ENCODE peak calls at places on chromosomes 2 and 18, in four cellular contexts. B is heart right ventricle, I is transverse colon, Z is psoas muscle. C is an unnamed sample.

GRCh38 chr2:73257425-73258125 is 23.5 kb downstream of the CCT7 start:
- DNase-seq in B (no peak), I (peak; percentile 35), Z (no peak), C (no peak)

GRCh38 chr2:136384541-136385303 is 266.8 kb upstream of the CXCR4 start:
- DNase-seq in B (no peak), I (peak; percentile 26), Z (no peak), C (no peak)

GRCh38 chr18:13070460-13070859 is 79.3 kb downstream of the CEP192 start:
- DNase-seq in B (no peak), I (no peak), Z (no peak), C (no peak)

GRCh38 chr2:224056889-224057288 is 17.8 kb upstream of the SERPINE2 start:
- DNase-seq in B (no peak), I (no peak), Z (no peak), C (no peak)

GRCh38 chr2:190726255-190726654 is 77.4 kb downstream of the NAB1 start:
- DNase-seq in B (no peak), I (no peak), Z (no peak), C (no peak)

GRCh38 chr18:67302043-67302442 is 214.5 kb downstream of the DSEL start:
- DNase-seq in B (no peak), I (no peak), Z (no peak), C (no peak)

GRCh38 chr2:20818820-20819219 is 4.1 kb downstream of the LDAH start:
- DNase-seq in B (no peak), I (no peak), Z (no peak), C (no peak)

GRCh38 chr2:37795456-37795855 is 124.0 kb upstream of the CDC42EP3 start:
- DNase-seq in B (no peak), I (no peak), Z (no peak), C (no peak)

GRCh38 chr2:148819019-148819418 is 56.0 kb upstream of the KIF5C start:
- DNase-seq in B (no peak), I (no peak), Z (no peak), C (no peak)

GRCh38 chr18:42052137-42052708 is 97.2 kb downstream of the PIK3C3 start:
- DNase-seq in B (no peak), I (no peak), Z (no peak), C (no peak)

GRCh38 chr2:23430263-23430662 is 45.3 kb downstream of the KLHL29 start:
- DNase-seq in B (no peak), I (no peak), Z (no peak), C (no peak)

GRCh38 chr2:100845141-100845991 is 25.4 kb downstream of the NPAS2 start:
- DNase-seq in B (peak; percentile 73), I (no peak), Z (peak; percentile 65), C (no peak)

GRCh38 chr2:108407864-108408729 is 30.3 kb downstream of the SULT1C4 start:
- DNase-seq in B (no peak), I (no peak), Z (no peak), C (no peak)

GRCh38 chr2:175769200-175769599 is 232.9 kb downstream of the LNPK start:
- DNase-seq in B (no peak), I (no peak), Z (no peak), C (no peak)

GRCh38 chr18:8686556-8686955 is 18.8 kb upstream of the MTCL1 start:
- DNase-seq in B (no peak), I (no peak), Z (no peak), C (no peak)

GRCh38 chr2:172342611-172343010 is 84.8 kb upstream of the ITGA6 start:
- DNase-seq in B (no peak), I (no peak), Z (no peak), C (no peak)

GRCh38 chr18:48836231-48836805 is 114.4 kb downstream of the SMAD7 start:
- DNase-seq in B (no peak), I (no peak), Z (no peak), C (no peak)

GRCh38 chr18:48833701-48834394 is 116.9 kb downstream of the SMAD7 start:
- DNase-seq in B (no peak), I (peak; percentile 61), Z (no peak), C (no peak)

GRCh38 chr18:48834421-48835011 is 116.2 kb downstream of the SMAD7 start:
- DNase-seq in B (peak; percentile 61), I (peak; percentile 69), Z (peak; percentile 73), C (no peak)

GRCh38 chr18:48835745-48836191 is 115.0 kb downstream of the SMAD7 start:
- DNase-seq in B (no peak), I (no peak), Z (no peak), C (no peak)

GRCh38 chr18:48835119-48835518 is 115.6 kb downstream of the SMAD7 start:
- DNase-seq in B (no peak), I (no peak), Z (no peak), C (no peak)
- H3K4me1 ChIP-seq in B (peaks cover 13% of the 10 kb centered on the region), I (peaks cover 20% of the 10 kb centered on the region), Z (peaks cover 30% of the 10 kb centered on the region), C (no peaks in the 10 kb centered on the region)

GRCh38 chr18:31241900-31242409 is 76.0 kb upstream of the DSG1 start:
- DNase-seq in B (no peak), I (peak; percentile 68), Z (no peak), C (peak; percentile 81)
- TF ChIP-seq CTCF in B (peak; percentile 26), I (peak; percentile 80), Z (peak; percentile 7), C (peak; percentile 60)

GRCh38 chr2:28408764-28409599 is 16.3 kb downstream of the FOSL2 start:
- DNase-seq in B (no peak), I (peak; percentile 61), Z (peak; percentile 46), C (no peak)
- H3K4me1 ChIP-seq in B (no peaks in the 10 kb centered on the region), I (peaks cover 54% of the 10 kb centered on the region), Z (peaks cover 39% of the 10 kb centered on the region), C (peaks cover 5% of the 10 kb centered on the region)

DNA sequence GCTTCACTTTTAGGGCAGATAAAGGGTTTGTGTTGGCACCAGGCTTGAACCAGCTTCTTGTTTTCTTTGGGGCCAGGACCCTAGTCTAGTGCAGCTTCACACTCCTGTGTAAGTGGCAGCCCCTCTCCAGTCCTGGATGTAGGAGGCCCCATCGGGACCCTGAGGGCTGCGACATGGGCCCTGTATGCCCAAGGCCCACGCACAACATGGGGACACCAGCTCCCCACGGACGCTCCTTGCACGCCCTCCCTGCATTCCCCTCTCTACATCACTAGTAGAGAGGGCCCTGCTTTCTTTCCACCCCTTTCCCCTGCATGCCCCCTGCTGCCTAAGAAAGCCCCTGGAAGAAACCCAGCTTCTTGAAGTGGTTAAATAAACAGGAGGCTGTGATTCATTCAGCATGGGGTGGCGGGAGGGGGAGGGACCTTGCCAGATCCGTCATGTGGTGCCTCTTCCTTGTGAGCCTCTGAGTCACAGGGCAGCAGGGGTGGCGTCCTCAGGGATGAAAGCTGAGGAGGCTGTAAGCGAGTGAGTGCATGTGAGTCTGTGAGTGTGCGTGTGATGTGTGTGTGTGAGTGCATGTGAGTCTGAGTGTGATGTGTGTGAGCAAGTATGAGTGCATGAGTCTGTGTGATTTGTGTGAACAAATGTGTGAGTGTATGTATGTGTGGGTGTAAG is 42.5 kb downstream of the COPS8 start:
- DNase-seq in B (peak; percentile 82), I (peak; percentile 79), Z (peak; percentile 93), C (no peak)
- TF ChIP-seq CTCF in B (no peak), I (no peak), Z (no peak), C (no peak)

GRCh38 chr18:58315041-58315440 is 271.0 kb downstream of the NEDD4L start:
- DNase-seq in B (no peak), I (no peak), Z (no peak), C (no peak)

GRCh38 chr18:58315739-58316215 is 271.8 kb downstream of the NEDD4L start:
- DNase-seq in B (peak; percentile 45), I (peak; percentile 61), Z (no peak), C (no peak)

GRCh38 chr18:58316943-58317342 is 272.9 kb downstream of the NEDD4L start:
- DNase-seq in B (no peak), I (no peak), Z (no peak), C (no peak)

GRCh38 chr18:58314284-58314683 is 270.3 kb downstream of the NEDD4L start:
- DNase-seq in B (no peak), I (peak; percentile 37), Z (peak; percentile 53), C (no peak)

DNA sequence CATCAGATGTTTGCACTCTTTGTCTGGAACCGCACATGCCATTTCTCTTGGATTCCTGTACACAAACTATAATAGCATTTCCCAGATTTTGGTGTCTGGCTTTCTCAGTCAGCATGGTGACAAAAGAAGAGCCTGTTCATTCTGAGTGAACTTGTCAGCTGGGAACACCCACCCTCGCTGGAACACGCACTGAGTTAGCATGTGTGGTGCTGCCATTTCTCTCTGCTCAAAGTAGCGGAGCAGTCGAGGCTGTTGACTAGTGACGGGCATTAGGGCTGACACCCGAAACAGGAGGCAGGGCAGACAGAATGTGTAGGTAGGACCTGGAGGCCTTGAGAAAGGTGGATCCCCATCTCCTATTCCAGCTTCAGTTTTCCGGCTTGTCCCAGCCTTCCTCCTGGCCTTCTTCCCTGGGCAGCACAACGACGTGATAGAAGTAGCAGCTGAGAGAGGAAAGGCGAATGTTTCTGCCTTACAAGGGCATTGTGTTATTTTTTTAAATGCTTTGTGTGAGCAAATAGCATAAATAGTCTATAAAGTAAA is 272.4 kb downstream of the NEDD4L start:
- DNase-seq in B (no peak), I (no peak), Z (no peak), C (no peak)
- H3K4me1 ChIP-seq in B (peaks cover 19% of the 10 kb centered on the region), I (peaks cover 42% of the 10 kb centered on the region), Z (peaks cover 47% of the 10 kb centered on the region), C (peaks cover under 1% of the 10 kb centered on the region)

GRCh38 chr2:240856151-240856980 is 12.3 kb upstream of the AGXT start:
- DNase-seq in B (no peak), I (no peak), Z (no peak), C (no peak)
- TF ChIP-seq CTCF in B (no peak), I (no peak), Z (peak; percentile 4), C (no peak)

GRCh38 chr2:160492401-160493226 is 993 bp downstream of the RBMS1 start:
- DNase-seq in B (peak; percentile 82), I (peak; percentile 56), Z (peak; percentile 74), C (peak; percentile 88)
- H3K4me1 ChIP-seq in B (no peaks in the 10 kb centered on the region), I (no peaks in the 10 kb centered on the region), Z (peaks cover 16% of the 10 kb centered on the region), C (peaks cover 12% of the 10 kb centered on the region)

GRCh38 chr18:35143615-35144596 is 96.9 kb upstream of the ZNF397 start:
- DNase-seq in B (no peak), I (peak; percentile 53), Z (peak; percentile 44), C (peak; percentile 48)
- TF ChIP-seq CTCF in B (peak; percentile 79), I (peak; percentile 71), Z (peak; percentile 76), C (peak; percentile 63)

GRCh38 chr2:70044290-70045040 is 42.8 kb upstream of the PCBP1 start:
- DNase-seq in B (no peak), I (peak; percentile 73), Z (no peak), C (no peak)

GRCh38 chr2:70039366-70039765 is 47.9 kb upstream of the PCBP1 start:
- DNase-seq in B (no peak), I (no peak), Z (no peak), C (no peak)

GRCh38 chr2:70041666-70042065 is 45.6 kb upstream of the PCBP1 start:
- DNase-seq in B (no peak), I (no peak), Z (no peak), C (peak; percentile 5)

GRCh38 chr2:70043252-70043875 is 43.9 kb upstream of the PCBP1 start:
- DNase-seq in B (no peak), I (peak; percentile 14), Z (no peak), C (no peak)

GRCh38 chr2:70042246-70042645 is 45.0 kb upstream of the PCBP1 start:
- DNase-seq in B (no peak), I (no peak), Z (no peak), C (no peak)
- H3K4me1 ChIP-seq in B (peaks cover 3% of the 10 kb centered on the region), I (peaks cover 5% of the 10 kb centered on the region), Z (peaks cover 19% of the 10 kb centered on the region), C (no peaks in the 10 kb centered on the region)

GRCh38 chr2:120669121-120669952 is 66.3 kb upstream of the GLI2 start:
- DNase-seq in B (no peak), I (no peak), Z (no peak), C (no peak)
- TF ChIP-seq CTCF in B (peak; percentile 33), I (no peak), Z (peak; percentile 21), C (peak; percentile 43)

C was measured in Caco-2.